ENCODE peak calls at places on chromosomes 4 and X, in ten cellular contexts. G, Z, D, R, B, L, I, M, H and F are unnamed samples.

GRCh38 chr4:41334182-41334581 is 77.5 kb downstream of the UCHL1 start:
- DNase-seq in I (no peak), H (no peak), M (no peak), G (no peak), Z (no peak), B (no peak), R (no peak), D (no peak), L (no peak), F (no peak)

GRCh38 chr4:125317526-125317880 is 2.7 kb downstream of the FAT4 start:
- DNase-seq in D (peak), B (no peak), I (peak), H (no peak), Z (no peak), M (peak), G (no peak), L (no peak), R (no peak), F (no peak)

GRCh38 chr4:15781427-15782095 is 3.4 kb downstream of the CD38 start:
- DNase-seq in I (no peak), B (no peak), Z (no peak), R (no peak), M (no peak), H (no peak), G (no peak), L (no peak), D (no peak), F (no peak)

GRCh38 chr4:153728660-153729059 is 31.2 kb downstream of the RNF175 start:
- DNase-seq in D (no peak), R (no peak), B (no peak), I (no peak), Z (no peak), L (no peak), H (no peak), M (no peak), G (no peak), F (no peak)

GRCh38 chr4:185304541-185304940 is 91.2 kb downstream of the LRP2BP start:
- DNase-seq in Z (no peak), B (no peak), I (no peak), G (no peak), D (no peak), H (no peak), M (no peak), R (no peak), L (no peak), F (no peak)

GRCh38 chrX:13094780-13095425 is 50.5 kb upstream of the FAM9C start:
- DNase-seq in I (no peak), H (no peak), B (no peak), Z (no peak), M (no peak), D (no peak), L (no peak), R (no peak), G (no peak), F (no peak)

GRCh38 chrX:135707880-135708279 is 5.6 kb upstream of the CT45A1 start:
- DNase-seq in D (peak), Z (no peak), B (no peak), G (no peak), H (no peak), L (no peak), I (no peak), M (no peak), R (no peak), F (no peak)

GRCh38 chrX:1433646-1434357 is 18.9 kb downstream of the ASMTL start:
- DNase-seq in I (no peak), B (no peak), D (no peak), H (no peak), R (no peak), L (no peak), G (no peak), Z (no peak), M (no peak), F (no peak)

GRCh38 chr4:131534944-131535640 is 1614.0 kb upstream of the PCDH10 start:
- DNase-seq in Z (no peak), D (no peak), H (no peak), L (no peak), B (no peak), R (no peak), M (no peak), I (no peak), G (no peak), F (no peak)

GRCh38 chr4:41448935-41449334 is 89.0 kb upstream of the LIMCH1 start:
- DNase-seq in I (peak), H (no peak), L (no peak), Z (no peak), B (no peak), M (no peak), G (no peak), R (no peak), D (no peak), F (no peak)

GRCh38 chr4:28600958-28601357 is 1740.3 kb downstream of the STIM2 start:
- DNase-seq in Z (no peak), R (no peak), L (no peak), M (no peak), G (no peak), H (no peak), B (no peak), I (no peak), D (no peak), F (no peak)

GRCh38 chrX:68710870-68711576 is 63.6 kb downstream of the STARD8 start:
- DNase-seq in Z (no peak), R (no peak), D (peak), H (no peak), L (no peak), M (no peak), I (peak), G (no peak), B (no peak), F (no peak)

GRCh38 chr4:2437475-2438215 is 18.9 kb downstream of the CFAP99 start:
- DNase-seq in B (no peak), G (no peak), R (no peak), Z (no peak), H (no peak), L (no peak), I (no peak), M (no peak), D (no peak), F (no peak)

GRCh38 chr4:14582658-14583057 is 419.6 kb upstream of the CPEB2 start:
- DNase-seq in D (no peak), I (no peak), G (no peak), H (no peak), Z (no peak), R (no peak), M (no peak), L (no peak), B (no peak), F (no peak)

GRCh38 chr4:88592600-88593448 is 544 bp downstream of the HERC3 start:
- DNase-seq in H (peak), D (peak), L (no peak), R (peak), B (peak), M (peak), I (peak), G (peak), Z (peak), F (peak)

GRCh38 chr4:25351777-25352421 is 25.2 kb upstream of the ANAPC4 start:
- DNase-seq in G (no peak), Z (no peak), I (peak), M (no peak), R (no peak), D (no peak), H (no peak), B (no peak), L (no peak), F (peak)

GRCh38 chr4:38612996-38613395 is 51.0 kb upstream of the KLF3 start:
- DNase-seq in Z (peak), D (peak), L (peak), G (no peak), B (no peak), R (peak), I (no peak), H (no peak), M (no peak), F (no peak)

GRCh38 chrX:39731735-39732134 is 366.0 kb downstream of the BCOR start:
- DNase-seq in M (no peak), R (no peak), D (no peak), H (no peak), I (no peak), B (no peak), Z (peak), L (no peak), G (no peak), F (no peak)

GRCh38 chrX:69116077-69116476 is 49.2 kb downstream of the PJA1 start:
- DNase-seq in B (no peak), Z (no peak), L (no peak), H (no peak), I (no peak), D (no peak), M (no peak), G (no peak), R (no peak), F (no peak)

GRCh38 chrX:143664302-143664701 is 28.4 kb upstream of the SLITRK4 start:
- DNase-seq in M (no peak), Z (no peak), I (no peak), R (no peak), G (no peak), H (no peak), D (peak), B (no peak), L (no peak), F (no peak)

GRCh38 chr4:11805837-11806236 is 377.1 kb upstream of the HS3ST1 start:
- DNase-seq in H (no peak), D (peak), M (no peak), I (no peak), Z (no peak), L (no peak), R (no peak), B (no peak), G (peak), F (peak)

GRCh38 chrX:76427560-76428242 is at the start of gene MAGEE1:
- DNase-seq in R (peak), I (peak), D (peak), G (peak), M (peak), B (no peak), L (peak), H (peak), Z (peak), F (peak)

GRCh38 chr4:66687393-66687971 is 857.8 kb downstream of the CENPC start:
- DNase-seq in M (no peak), G (no peak), D (no peak), Z (no peak), I (no peak), H (no peak), R (no peak), L (no peak), B (no peak), F (no peak)

GRCh38 chrX:107834273-107835201 is 8.9 kb downstream of the MID2 start:
- DNase-seq in G (no peak), L (no peak), D (no peak), R (no peak), I (no peak), M (no peak), H (no peak), Z (no peak), B (no peak), F (no peak)

GRCh38 chr4:173191623-173192041 is 23.0 kb downstream of the GALNT7 start:
- DNase-seq in B (no peak), L (no peak), R (no peak), I (no peak), H (no peak), D (no peak), M (no peak), G (no peak), Z (no peak), F (no peak)

GRCh38 chr4:60805500-60806313 is 394.4 kb upstream of the ADGRL3 start:
- DNase-seq in Z (peak), I (no peak), G (peak), H (no peak), R (no peak), L (peak), M (no peak), B (no peak), D (peak), F (peak)

GRCh38 chrX:75156537-75156945 is 458 bp upstream of the ABCB7 start:
- DNase-seq in R (no peak), D (no peak), M (no peak), I (no peak), H (no peak), Z (no peak), L (no peak), B (no peak), G (no peak), F (no peak)

GRCh38 chrX:24846551-24847170 is 152.9 kb downstream of the POLA1 start:
- DNase-seq in G (no peak), R (no peak), D (no peak), M (no peak), L (no peak), B (no peak), H (no peak), I (no peak), Z (no peak), F (no peak)

GRCh38 chrX:72120798-72121197 is 10.9 kb downstream of the RTL5 start:
- DNase-seq in R (no peak), Z (peak), H (no peak), D (no peak), I (no peak), B (no peak), L (no peak), G (no peak), M (no peak), F (no peak)

GRCh38 chr4:127505203-127505602 is 127.6 kb upstream of the INTU start:
- DNase-seq in M (no peak), L (peak), Z (peak), R (no peak), D (peak), I (no peak), B (no peak), G (peak), H (no peak), F (no peak)

GRCh38 chr4:16677545-16677944 is 220.9 kb downstream of the LDB2 start:
- DNase-seq in I (no peak), M (no peak), G (peak), D (no peak), B (no peak), L (no peak), H (no peak), Z (no peak), R (no peak), F (no peak)

GRCh38 chrX:34562006-34562405 is 95.1 kb downstream of the TMEM47 start:
- DNase-seq in L (no peak), B (no peak), M (no peak), D (no peak), I (no peak), R (no peak), G (no peak), Z (no peak), H (no peak), F (no peak)

GRCh38 chr4:100823066-100823992 is 305.5 kb upstream of the EMCN start:
- DNase-seq in R (no peak), I (no peak), Z (no peak), H (no peak), G (no peak), B (no peak), L (no peak), D (peak), M (no peak), F (no peak)

GRCh38 chr4:105613326-105613725 is 60.9 kb downstream of the ARHGEF38 start:
- DNase-seq in I (no peak), G (no peak), H (no peak), D (no peak), Z (peak), M (no peak), R (peak), L (peak), B (no peak), F (no peak)

GRCh38 chr4:141131738-141132688 is 1.3 kb downstream of the RNF150 start:
- DNase-seq in G (no peak), L (no peak), R (no peak), I (peak), D (peak), H (peak), Z (no peak), B (no peak), M (peak), F (no peak)

GRCh38 chr4:41359069-41359769 is 102.5 kb downstream of the UCHL1 start:
- DNase-seq in R (peak), H (no peak), M (no peak), G (no peak), D (no peak), B (no peak), L (peak), Z (no peak), I (no peak), F (no peak)

GRCh38 chrX:108947205-108947604 is 210.8 kb upstream of the IRS4 start:
- DNase-seq in H (no peak), L (no peak), Z (no peak), G (no peak), B (no peak), D (no peak), R (no peak), I (no peak), M (no peak), F (no peak)